ENCODE peak calls at places on chromosomes 5 and 9, in five cellular contexts. C is ELF-1, V is IMR-90, D is LoVo, E is retina. K is an unnamed sample.

GRCh38 chr5:94498199-94498598 is 120.2 kb downstream of the KIAA0825 start:
- DNase-seq in C (no peak), V (no peak), D (no peak), E (no peak), K (peak)

GRCh38 chr5:1176473-1177391 is 24.7 kb upstream of the SLC6A19 start:
- DNase-seq in C (peak), V (no peak), D (no peak), E (no peak), K (no peak)

GRCh38 chr9:131997779-131998178 is 81.9 kb downstream of the MED27 start:
- DNase-seq in C (no peak), V (peak), D (no peak), E (no peak), K (no peak)

GRCh38 chr9:125694478-125694877 is 12.5 kb downstream of the MAPKAP1 start:
- DNase-seq in C (peak), V (peak), D (no peak), E (no peak), K (no peak)

GRCh38 chr9:2181794-2182193 is 166.6 kb downstream of the SMARCA2 start:
- DNase-seq in C (peak), V (peak), D (no peak), E (no peak), K (peak)

GRCh38 chr9:130672466-130672865 is 8.1 kb downstream of the PRDM12 start:
- DNase-seq in C (no peak), V (no peak), D (no peak), E (no peak), K (no peak)

GRCh38 chr5:173532689-173533250 is 83.7 kb downstream of the BOD1 start:
- DNase-seq in C (no peak), V (no peak), D (no peak), E (no peak), K (no peak)

GRCh38 chr5:33370135-33370472 is 70.7 kb upstream of the TARS1 start:
- DNase-seq in C (peak), V (peak), D (no peak), E (no peak), K (peak)

GRCh38 chr9:5563417-5563815 is 53.1 kb downstream of the PDCD1LG2 start:
- DNase-seq in C (no peak), V (no peak), D (no peak), E (no peak), K (peak)

GRCh38 chr9:33698267-33698666 is 97.1 kb upstream of the PRSS3 start:
- DNase-seq in C (no peak), V (no peak), D (no peak), E (no peak), K (no peak)

GRCh38 chr9:125074976-125075375 is 68.4 kb downstream of the SCAI start:
- DNase-seq in C (no peak), V (peak), D (no peak), E (no peak), K (peak)

GRCh38 chr9:130053504-130054427 is at the start of gene GPR107:
- DNase-seq in C (peak), V (peak), D (peak), E (peak), K (peak)

GRCh38 chr9:33466565-33467495 is 6.9 kb downstream of the NOL6 start:
- DNase-seq in C (peak), V (peak), D (peak), E (peak), K (peak)

GRCh38 chr9:97109194-97109811 is 70.4 kb upstream of the CTSV start:
- DNase-seq in C (peak), V (peak), D (peak), E (no peak), K (peak)